ENCODE peak calls at places on chromosomes 13 and 19, in six cellular contexts. One of them, this sample, is unnamed. For H3K27me3, the result is how much of the 10 kb centered on the place peaks cover.

GRCh38 chr13:112468069-112468468 is 91.9 kb downstream of the SPACA7 start:
- DNase-seq in neural progenitor cell: no peak
- DNase-seq in astrocyte: no peak
- DNase-seq in GM23248: no peak
- DNase-seq in H1: no peak
- DNase-seq in esophagus squamous epithelium: no peak
- DNase-seq in this sample: no peak

GRCh38 chr13:41019027-41019487 is at the start of gene ELF1:
- DNase-seq in neural progenitor cell: no peak
- DNase-seq in astrocyte: peak
- DNase-seq in GM23248: peak
- DNase-seq in H1: no peak
- DNase-seq in esophagus squamous epithelium: peak
- DNase-seq in this sample: no peak

GRCh38 chr19:35755550-35756371 is 1.1 kb downstream of the HSPB6 start:
- DNase-seq in neural progenitor cell: peak
- DNase-seq in astrocyte: no peak
- DNase-seq in GM23248: peak
- DNase-seq in H1: no peak
- DNase-seq in esophagus squamous epithelium: no peak
- DNase-seq in this sample: peak

GRCh38 chr19:55909801-55910200 is 22.3 kb downstream of the NLRP13 start:
- DNase-seq in neural progenitor cell: no peak
- DNase-seq in astrocyte: no peak
- DNase-seq in GM23248: no peak
- DNase-seq in H1: no peak
- DNase-seq in esophagus squamous epithelium: no peak
- DNase-seq in this sample: no peak

GRCh38 chr19:47280183-47280797 is 5.6 kb downstream of the INAFM1 start:
- DNase-seq in neural progenitor cell: peak
- DNase-seq in astrocyte: no peak
- DNase-seq in GM23248: peak
- DNase-seq in H1: no peak
- DNase-seq in esophagus squamous epithelium: no peak
- DNase-seq in this sample: peak

GRCh38 chr19:36198116-36198515 is 16.3 kb downstream of the ZNF565 start:
- DNase-seq in neural progenitor cell: no peak
- DNase-seq in astrocyte: no peak
- DNase-seq in GM23248: no peak
- DNase-seq in H1: no peak
- DNase-seq in esophagus squamous epithelium: no peak
- DNase-seq in this sample: no peak

GRCh38 chr19:18107235-18108083 is 9.9 kb downstream of the MAST3 start:
- DNase-seq in neural progenitor cell: no peak
- DNase-seq in astrocyte: no peak
- DNase-seq in GM23248: no peak
- DNase-seq in H1: no peak
- DNase-seq in esophagus squamous epithelium: no peak
- DNase-seq in this sample: peak

GRCh38 chr19:3494051-3494450 is 6.4 kb downstream of the DOHH start:
- DNase-seq in neural progenitor cell: peak
- DNase-seq in astrocyte: no peak
- DNase-seq in GM23248: no peak
- DNase-seq in H1: no peak
- DNase-seq in esophagus squamous epithelium: no peak
- DNase-seq in this sample: peak

GRCh38 chr19:55467236-55468053 is 2.9 kb upstream of the C19orf85 start:
- DNase-seq in neural progenitor cell: peak
- DNase-seq in astrocyte: no peak
- DNase-seq in GM23248: peak
- DNase-seq in H1: no peak
- DNase-seq in esophagus squamous epithelium: no peak
- DNase-seq in this sample: peak

DNA sequence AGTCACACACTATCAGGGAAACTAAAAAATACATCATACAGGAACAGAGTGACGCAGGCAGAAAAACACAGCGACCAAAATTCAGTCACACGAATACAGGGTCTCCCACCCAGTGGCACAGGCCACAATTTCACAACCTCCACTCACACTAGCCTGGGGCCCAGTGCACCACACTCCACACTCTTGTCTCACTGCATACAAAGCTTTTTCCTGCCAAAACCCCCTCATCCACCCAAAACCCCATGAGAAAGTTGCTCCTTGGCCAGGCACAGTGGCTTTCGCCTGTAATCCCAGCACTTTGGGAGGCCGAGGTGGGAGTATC is 1.2 kb downstream of the S1PR5 start:
- DNase-seq in neural progenitor cell: no peak
- DNase-seq in astrocyte: no peak
- DNase-seq in GM23248: no peak
- DNase-seq in H1: no peak
- DNase-seq in esophagus squamous epithelium: no peak
- DNase-seq in this sample: no peak
- H3K27me3 ChIP-seq in neural progenitor cell: half or more
- H3K27me3 ChIP-seq in astrocyte: half or more
- H3K27me3 ChIP-seq in GM23248: under half
- H3K27me3 ChIP-seq in H1: half or more
- H3K27me3 ChIP-seq in esophagus squamous epithelium: under half
- H3K27me3 ChIP-seq in this sample: under half

GRCh38 chr19:5389353-5389752 is 48.7 kb upstream of the PTPRS start:
- DNase-seq in neural progenitor cell: no peak
- DNase-seq in astrocyte: no peak
- DNase-seq in GM23248: no peak
- DNase-seq in H1: no peak
- DNase-seq in esophagus squamous epithelium: no peak
- DNase-seq in this sample: no peak
- H3K27me3 ChIP-seq in neural progenitor cell: under half
- H3K27me3 ChIP-seq in astrocyte: under half
- H3K27me3 ChIP-seq in GM23248: under half
- H3K27me3 ChIP-seq in H1: under half
- H3K27me3 ChIP-seq in esophagus squamous epithelium: under half
- H3K27me3 ChIP-seq in this sample: under half

GRCh38 chr13:84031120-84031519 is 148.8 kb upstream of the SLITRK1 start:
- DNase-seq in neural progenitor cell: no peak
- DNase-seq in astrocyte: no peak
- DNase-seq in GM23248: no peak
- DNase-seq in H1: no peak
- DNase-seq in esophagus squamous epithelium: no peak
- DNase-seq in this sample: no peak
- H3K27me3 ChIP-seq in neural progenitor cell: under half
- H3K27me3 ChIP-seq in astrocyte: under half
- H3K27me3 ChIP-seq in GM23248: under half
- H3K27me3 ChIP-seq in H1: under half
- H3K27me3 ChIP-seq in esophagus squamous epithelium: under half
- H3K27me3 ChIP-seq in this sample: under half

GRCh38 chr19:10421981-10422461 is 1.7 kb downstream of the PDE4A start:
- DNase-seq in neural progenitor cell: no peak
- DNase-seq in astrocyte: no peak
- DNase-seq in GM23248: no peak
- DNase-seq in H1: no peak
- DNase-seq in esophagus squamous epithelium: no peak
- DNase-seq in this sample: peak
- H3K27me3 ChIP-seq in neural progenitor cell: half or more
- H3K27me3 ChIP-seq in astrocyte: under half
- H3K27me3 ChIP-seq in GM23248: under half
- H3K27me3 ChIP-seq in H1: half or more
- H3K27me3 ChIP-seq in esophagus squamous epithelium: under half
- H3K27me3 ChIP-seq in this sample: half or more

GRCh38 chr13:111142472-111142871 is 27.4 kb downstream of the ARHGEF7 start:
- DNase-seq in neural progenitor cell: no peak
- DNase-seq in astrocyte: no peak
- DNase-seq in GM23248: no peak
- DNase-seq in H1: no peak
- DNase-seq in esophagus squamous epithelium: no peak
- DNase-seq in this sample: no peak
- H3K27me3 ChIP-seq in neural progenitor cell: under half
- H3K27me3 ChIP-seq in astrocyte: under half
- H3K27me3 ChIP-seq in GM23248: under half
- H3K27me3 ChIP-seq in H1: under half
- H3K27me3 ChIP-seq in esophagus squamous epithelium: under half
- H3K27me3 ChIP-seq in this sample: under half

This sample was measured in H7.